ENCODE peak calls at places on chromosomes 1 and 21, in eight cellular contexts. L is A172; Y is activated naive CD4-positive, alpha-beta T cell treated with anti-CD3 and anti-CD28 coated beads for 36 hours; R is lung; C is SHP77; S is IMR-90; O is mucosa of gallbladder; K is left ventricle myocardium superior. M is an unnamed sample.

GRCh38 chr1:212182585-212182984 is 102.6 kb upstream of the PPP2R5A start:
- DNase-seq in L (no peak), Y (no peak), R (no peak), C (no peak), S (no peak), O (no peak), K (no peak), M (no peak)

GRCh38 chr1:157542676-157543075 is 9.6 kb downstream of the FCRL5 start:
- DNase-seq in L (peak; percentile 5), Y (no peak), R (no peak), C (peak; percentile 39), S (no peak), O (peak; percentile 67), K (peak; percentile 35), M (no peak)

GRCh38 chr1:213622365-213623087 is 365.2 kb upstream of the PROX1 start:
- DNase-seq in L (no peak), Y (peak; percentile 26), R (no peak), C (no peak), S (no peak), O (no peak), K (no peak), M (no peak)

GRCh38 chr1:168603501-168604107 is 27.2 kb downstream of the XCL1 start:
- DNase-seq in L (peak; percentile 77), Y (peak; percentile 84), R (peak; percentile 75), C (peak; percentile 83), S (peak; percentile 45), O (peak; percentile 80), K (peak; percentile 85), M (peak; percentile 81)

GRCh38 chr21:35113064-35113463 is 64.0 kb upstream of the RUNX1 start:
- DNase-seq in L (peak; percentile 33), Y (peak; percentile 52), R (no peak), C (no peak), S (peak; percentile 89), O (no peak), K (no peak), M (no peak)

GRCh38 chr21:43984905-43985689 is 27.0 kb upstream of the TRAPPC10 start:
- DNase-seq in L (no peak), Y (no peak), R (no peak), C (no peak), S (peak; percentile 24), O (no peak), K (no peak), M (no peak)

GRCh38 chr1:55015731-55016620 is 17.2 kb downstream of the BSND start:
- DNase-seq in L (no peak), Y (no peak), R (no peak), C (no peak), S (peak; percentile 56), O (no peak), K (no peak), M (no peak)

GRCh38 chr21:31098576-31099005 is 60.3 kb upstream of the KRTAP19-8 start:
- DNase-seq in L (peak; percentile 66), Y (peak; percentile 83), R (peak; percentile 56), C (peak; percentile 31), S (peak; percentile 48), O (peak; percentile 69), K (peak; percentile 80), M (peak; percentile 82)

GRCh38 chr1:207807395-207808321 is 55.8 kb downstream of the CD46 start:
- DNase-seq in L (no peak), Y (no peak), R (peak; percentile 65), C (no peak), S (no peak), O (no peak), K (peak; percentile 82), M (peak; percentile 83)

GRCh38 chr1:63693956-63694607 is 79.7 kb upstream of the ROR1 start:
- DNase-seq in L (peak; percentile 12), Y (no peak), R (no peak), C (no peak), S (peak; percentile 52), O (no peak), K (no peak), M (no peak)

GRCh38 chr1:24443241-24443656 is 27.6 kb downstream of the NIPAL3 start:
- DNase-seq in L (no peak), Y (no peak), R (no peak), C (no peak), S (no peak), O (no peak), K (no peak), M (no peak)

GRCh38 chr21:21907271-21907670 is 909.1 kb downstream of the NCAM2 start:
- DNase-seq in L (no peak), Y (no peak), R (no peak), C (no peak), S (no peak), O (no peak), K (no peak), M (no peak)

GRCh38 chr1:65626003-65626402 is 166.7 kb upstream of the PDE4B start:
- DNase-seq in L (no peak), Y (no peak), R (no peak), C (no peak), S (no peak), O (no peak), K (no peak), M (no peak)

GRCh38 chr1:99180343-99180808 is 83.9 kb upstream of the PLPPR4 start:
- DNase-seq in L (peak; percentile 70), Y (peak; percentile 83), R (peak; percentile 71), C (peak; percentile 62), S (peak; percentile 74), O (peak; percentile 83), K (peak; percentile 46), M (no peak)

GRCh38 chr21:42461881-42462877 is 33.8 kb downstream of the RSPH1 start:
- DNase-seq in L (no peak), Y (no peak), R (no peak), C (no peak), S (no peak), O (peak; percentile 75), K (no peak), M (no peak)

GRCh38 chr1:16922885-16923431 is 1.2 kb downstream of the CROCC start:
- DNase-seq in L (no peak), Y (no peak), R (no peak), C (peak; percentile 21), S (no peak), O (no peak), K (no peak), M (no peak)

GRCh38 chr1:212958175-212958574 is 7.8 kb downstream of the VASH2 start:
- DNase-seq in L (peak; percentile 49), Y (no peak), R (no peak), C (no peak), S (peak; percentile 78), O (no peak), K (no peak), M (no peak)